ENCODE peak calls at places on chromosome 4, in six cellular contexts. One of them, this sample, is unnamed.

GRCh38 chr4:175431635-175432034 is 380.4 kb downstream of the GPM6A start:
- DNase-seq in IMR-90: no peak
- DNase-seq in mesendoderm: no peak
- DNase-seq in H1: no peak
- DNase-seq in mesenchymal stem cell: no peak
- DNase-seq in neuronal stem cell: no peak
- DNase-seq in this sample: no peak

GRCh38 chr4:169345207-169345788 is 74.5 kb upstream of the SH3RF1 start:
- DNase-seq in IMR-90: peak; percentile 86
- DNase-seq in mesendoderm: no peak
- DNase-seq in H1: no peak
- DNase-seq in mesenchymal stem cell: no peak
- DNase-seq in neuronal stem cell: no peak
- DNase-seq in this sample: no peak

GRCh38 chr4:186820371-186820990 is 96.8 kb upstream of the FAT1 start:
- DNase-seq in IMR-90: peak; percentile 61
- DNase-seq in mesendoderm: no peak
- DNase-seq in H1: no peak
- DNase-seq in mesenchymal stem cell: peak; percentile 41
- DNase-seq in neuronal stem cell: no peak
- DNase-seq in this sample: no peak

GRCh38 chr4:168486961-168487820 is 6.9 kb upstream of the DDX60L start:
- DNase-seq in IMR-90: peak; percentile 82
- DNase-seq in mesendoderm: peak; percentile 53
- DNase-seq in H1: no peak
- DNase-seq in mesenchymal stem cell: peak; percentile 52
- DNase-seq in neuronal stem cell: no peak
- DNase-seq in this sample: no peak

GRCh38 chr4:11765849-11766453 is 337.3 kb upstream of the HS3ST1 start:
- DNase-seq in IMR-90: peak; percentile 37
- DNase-seq in mesendoderm: peak; percentile 71
- DNase-seq in H1: peak; percentile 17
- DNase-seq in mesenchymal stem cell: peak; percentile 44
- DNase-seq in neuronal stem cell: peak; percentile 33
- DNase-seq in this sample: peak; percentile 32

GRCh38 chr4:16157609-16158503 is 68.4 kb downstream of the TAPT1 start:
- DNase-seq in IMR-90: no peak
- DNase-seq in mesendoderm: peak; percentile 9
- DNase-seq in H1: no peak
- DNase-seq in mesenchymal stem cell: peak; percentile 37
- DNase-seq in neuronal stem cell: peak; percentile 43
- DNase-seq in this sample: no peak

GRCh38 chr4:90852232-90852631 is 725.0 kb downstream of the CCSER1 start:
- DNase-seq in IMR-90: no peak
- DNase-seq in mesendoderm: peak; percentile 21
- DNase-seq in H1: no peak
- DNase-seq in mesenchymal stem cell: peak; percentile 34
- DNase-seq in neuronal stem cell: no peak
- DNase-seq in this sample: no peak

GRCh38 chr4:104860227-104861123 is 286.2 kb upstream of the TET2 start:
- DNase-seq in IMR-90: peak; percentile 63
- DNase-seq in mesendoderm: peak; percentile 85
- DNase-seq in H1: peak; percentile 36
- DNase-seq in mesenchymal stem cell: peak; percentile 78
- DNase-seq in neuronal stem cell: peak; percentile 79
- DNase-seq in this sample: peak; percentile 62

GRCh38 chr4:37685211-37685725 is 908 bp downstream of the RELL1 start:
- DNase-seq in IMR-90: peak; percentile 82
- DNase-seq in mesendoderm: peak; percentile 46
- DNase-seq in H1: no peak
- DNase-seq in mesenchymal stem cell: peak; percentile 84
- DNase-seq in neuronal stem cell: no peak
- DNase-seq in this sample: no peak

GRCh38 chr4:37687666-37688065 is 1.5 kb upstream of the RELL1 start:
- DNase-seq in IMR-90: no peak
- DNase-seq in mesendoderm: no peak
- DNase-seq in H1: no peak
- DNase-seq in mesenchymal stem cell: no peak
- DNase-seq in neuronal stem cell: no peak
- DNase-seq in this sample: no peak

GRCh38 chr4:37685726-37686372 is 327 bp downstream of the RELL1 start:
- DNase-seq in IMR-90: peak; percentile 22
- DNase-seq in mesendoderm: peak; percentile 53
- DNase-seq in H1: no peak
- DNase-seq in mesenchymal stem cell: peak; percentile 69
- DNase-seq in neuronal stem cell: no peak
- DNase-seq in this sample: no peak

GRCh38 chr4:37687175-37687525 is 974 bp upstream of the RELL1 start:
- DNase-seq in IMR-90: no peak
- DNase-seq in mesendoderm: no peak
- DNase-seq in H1: no peak
- DNase-seq in mesenchymal stem cell: no peak
- DNase-seq in neuronal stem cell: no peak
- DNase-seq in this sample: no peak

GRCh38 chr4:37686373-37687174 is at the start of gene RELL1:
- DNase-seq in IMR-90: peak; percentile 99
- DNase-seq in mesendoderm: peak; percentile 100
- DNase-seq in H1: peak; percentile 100
- DNase-seq in mesenchymal stem cell: peak; percentile 99
- DNase-seq in neuronal stem cell: peak; percentile 99
- DNase-seq in this sample: peak; percentile 100
- H3K18ac ChIP-seq in IMR-90: peak within 1 kb of the TSS; percentile 9
- H3K18ac ChIP-seq in mesendoderm: peak within 1 kb of the TSS; percentile 96
- H3K18ac ChIP-seq in H1: peak within 1 kb of the TSS; percentile 48
- H3K18ac ChIP-seq in mesenchymal stem cell: peak within 1 kb of the TSS; percentile 87
- H3K18ac ChIP-seq in neuronal stem cell: peak within 1 kb of the TSS; percentile 93
- H3K18ac ChIP-seq in this sample: peak within 1 kb of the TSS; percentile 38

GRCh38 chr4:140504261-140504660 is 6.2 kb upstream of the MGAT4D start:
- DNase-seq in IMR-90: no peak
- DNase-seq in mesendoderm: no peak
- DNase-seq in H1: no peak
- DNase-seq in mesenchymal stem cell: no peak
- DNase-seq in neuronal stem cell: no peak
- DNase-seq in this sample: no peak
- H4K8ac ChIP-seq in IMR-90: no peak overlapping the region
- H4K8ac ChIP-seq in mesendoderm: no peak overlapping the region
- H4K8ac ChIP-seq in H1: no peak overlapping the region
- H4K8ac ChIP-seq in mesenchymal stem cell: no peak overlapping the region
- H4K8ac ChIP-seq in neuronal stem cell: no peak overlapping the region
- H4K8ac ChIP-seq in this sample: no peak overlapping the region

DNA sequence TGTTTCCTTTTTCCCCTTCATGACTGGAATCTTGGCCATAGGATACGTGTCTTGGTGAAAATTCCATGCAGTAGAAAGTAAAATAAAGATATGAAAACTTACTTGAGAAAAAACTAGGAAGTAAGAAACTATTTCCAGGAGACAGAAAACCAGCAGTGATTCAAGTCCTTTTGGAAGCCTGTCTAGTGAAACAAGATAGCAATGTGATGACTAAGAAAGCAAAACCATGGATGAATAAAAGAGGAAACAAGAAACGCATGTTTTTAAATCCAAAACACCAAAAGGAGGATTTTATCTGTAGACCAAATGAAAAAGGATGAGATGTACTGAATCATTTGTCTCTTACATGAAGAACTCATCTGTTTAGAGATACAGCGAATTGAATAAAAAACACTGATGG is 1430.0 kb downstream of the ARAP2 start:
- DNase-seq in IMR-90: no peak
- DNase-seq in mesendoderm: no peak
- DNase-seq in H1: no peak
- DNase-seq in mesenchymal stem cell: peak; percentile 1
- DNase-seq in neuronal stem cell: no peak
- DNase-seq in this sample: no peak
- H2BK5ac ChIP-seq in IMR-90: no peak overlapping the region
- H2BK5ac ChIP-seq in mesendoderm: no peak overlapping the region
- H2BK5ac ChIP-seq in H1: no peak overlapping the region
- H2BK5ac ChIP-seq in mesenchymal stem cell: peak overlapping the region; percentile 39
- H2BK5ac ChIP-seq in neuronal stem cell: no peak overlapping the region
- H2BK5ac ChIP-seq in this sample: no peak overlapping the region

DNA sequence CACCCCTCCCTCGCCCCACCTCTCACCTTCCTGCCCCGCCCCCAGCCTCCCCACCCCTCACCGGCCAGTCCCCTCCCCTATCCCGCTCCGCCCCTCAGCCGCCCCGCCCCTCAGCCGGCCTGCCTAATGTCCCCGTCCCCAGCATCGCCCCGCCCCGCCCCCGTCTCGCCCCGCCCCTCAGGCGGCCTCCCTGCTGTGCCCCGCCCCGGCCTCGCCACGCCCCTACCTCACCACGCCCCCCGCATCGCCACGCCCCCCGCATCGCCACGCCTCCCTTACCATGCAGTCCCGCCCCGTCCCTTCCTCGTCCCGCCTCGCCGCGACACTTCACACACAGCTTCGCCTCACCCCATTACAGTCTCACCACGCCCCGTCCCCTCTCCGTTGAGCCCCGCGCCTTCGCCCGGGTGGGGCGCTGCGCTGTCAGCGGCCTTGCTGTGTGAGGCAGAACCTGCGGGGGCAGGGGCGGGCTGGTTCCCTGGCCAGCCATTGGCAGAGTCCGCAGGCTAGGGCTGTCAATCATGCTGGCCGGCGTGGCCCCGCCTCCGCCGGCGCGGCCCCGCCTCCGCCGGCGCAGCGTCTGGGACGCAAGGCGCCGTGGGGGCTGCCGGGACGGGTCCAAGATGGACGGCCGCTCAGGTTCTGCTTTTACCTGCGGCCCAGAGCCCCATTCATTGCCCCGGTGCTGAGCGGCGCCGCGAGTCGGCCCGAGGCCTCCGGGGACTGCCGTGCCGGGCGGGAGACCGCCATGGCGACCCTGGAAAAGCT is at the start of the genes HTT and HTT-AS:
- DNase-seq in IMR-90: peak; percentile 91
- DNase-seq in mesendoderm: peak; percentile 95
- DNase-seq in H1: peak; percentile 84
- DNase-seq in mesenchymal stem cell: peak; percentile 93
- DNase-seq in neuronal stem cell: peak; percentile 97
- DNase-seq in this sample: peak; percentile 94
- H3K18ac ChIP-seq in IMR-90: peak within 1 kb of the TSS; percentile 87
- H3K18ac ChIP-seq in mesendoderm: peak within 1 kb of the TSS; percentile 63
- H3K18ac ChIP-seq in H1: peak within 1 kb of the TSS; percentile 78
- H3K18ac ChIP-seq in mesenchymal stem cell: peak within 1 kb of the TSS; percentile 93
- H3K18ac ChIP-seq in neuronal stem cell: peak within 1 kb of the TSS; percentile 98
- H3K18ac ChIP-seq in this sample: peak within 1 kb of the TSS; percentile 59